ENCODE peak calls at places on chromosomes 11 and 22, in five cellular contexts. V is right cardiac atrium; H is heart left ventricle; K is stomach; Y is CD8-positive, alpha-beta T cell. A is an unnamed sample.

GRCh38 chr11:118084247-118084646 is 2.5 kb downstream of the SMIM35 start:
- DNase-seq in H (peak), K (no peak), V (no peak), Y (no peak), A (no peak)

GRCh38 chr11:130655308-130655707 is 206.9 kb downstream of the ADAMTS15 start:
- DNase-seq in Y (no peak), V (no peak), H (no peak), K (no peak), A (no peak)

GRCh38 chr11:77371646-77372045 is 70.2 kb upstream of the GDPD4 start:
- DNase-seq in Y (no peak), H (no peak), V (no peak), K (no peak), A (no peak)

GRCh38 chr11:14300661-14301304 is 58.2 kb downstream of the RRAS2 start:
- DNase-seq in V (no peak), K (peak), H (peak), Y (peak), A (peak)

GRCh38 chr11:124069429-124070401 is 28.6 kb upstream of the OR10G7 start:
- DNase-seq in V (peak), H (no peak), Y (no peak), K (no peak), A (peak)

GRCh38 chr11:92941676-92942571 is 27.5 kb upstream of the MTNR1B start:
- DNase-seq in H (no peak), Y (no peak), K (no peak), V (no peak), A (no peak)

GRCh38 chr11:76654980-76655379 is 15.6 kb downstream of the LRRC32 start:
- DNase-seq in Y (no peak), K (no peak), H (no peak), V (peak), A (no peak)

GRCh38 chr22:23553922-23554870 is 25.9 kb downstream of the IGLL1 start:
- DNase-seq in V (no peak), H (no peak), Y (no peak), K (no peak), A (no peak)

GRCh38 chr11:68038718-68039525 is at the start of gene TCIRG1:
- DNase-seq in Y (peak), V (peak), K (peak), H (peak), A (peak)

DNA sequence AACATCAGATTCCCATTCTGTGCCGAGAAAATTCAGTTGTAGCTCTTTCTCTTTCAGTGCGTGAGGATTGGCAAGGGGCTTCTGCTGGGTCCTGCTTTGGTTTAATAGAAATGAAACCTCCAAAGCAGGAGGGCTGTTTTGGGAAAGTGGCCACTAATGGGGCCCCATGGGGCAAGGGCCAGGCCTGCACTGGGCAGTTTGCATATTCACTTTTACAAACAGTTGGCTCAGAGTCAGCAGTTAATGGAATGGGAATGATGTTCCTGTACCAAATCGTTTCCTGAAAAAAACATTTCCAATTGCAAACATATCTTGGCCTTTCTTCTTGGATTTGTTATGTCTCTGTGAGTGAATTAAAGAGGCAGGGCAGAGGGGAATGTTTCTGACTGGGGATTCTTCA is 92.1 kb downstream of the PARVA start:
- DNase-seq in H (no peak), K (no peak), V (peak), Y (no peak), A (no peak)
- H3K27ac ChIP-seq in H (peak), K (peak), V (peak), Y (no peak), A (no peak)

DNA sequence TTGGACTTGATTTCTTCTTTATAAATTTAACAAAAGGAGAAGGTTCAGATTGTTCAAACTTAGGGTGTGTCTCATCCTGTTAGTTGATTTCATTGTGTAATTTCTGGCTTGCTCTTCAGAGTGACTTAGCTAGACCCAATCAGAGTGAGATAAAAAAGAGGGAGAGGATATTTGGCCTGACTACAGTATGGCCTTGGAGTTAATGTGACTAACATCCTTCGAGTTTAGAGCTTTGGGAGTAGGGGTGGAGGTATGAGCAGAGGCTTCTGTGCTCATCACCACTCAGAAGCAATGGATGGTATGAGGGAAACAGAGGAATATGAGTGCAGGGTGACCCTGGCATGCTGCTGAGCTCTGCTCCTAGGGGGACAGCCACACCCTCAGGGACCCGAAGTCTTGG is 114.2 kb downstream of the ME3 start:
- DNase-seq in K (no peak), V (no peak), Y (no peak), H (no peak), A (no peak)
- H3K27ac ChIP-seq in K (peak), V (peak), Y (no peak), H (peak), A (no peak)

GRCh38 chr11:120354068-120354467 is 17.9 kb downstream of the ARHGEF12 start:
- DNase-seq in K (no peak), V (no peak), Y (no peak), H (no peak), A (no peak)
- H3K27ac ChIP-seq in K (no peak), V (no peak), Y (no peak), H (no peak), A (no peak)

GRCh38 chr22:49638788-49639187 is 188.9 kb downstream of the BRD1 start:
- DNase-seq in K (no peak), V (peak), Y (no peak), H (no peak), A (peak)

GRCh38 chr22:49637255-49637760 is 190.4 kb downstream of the BRD1 start:
- DNase-seq in K (no peak), V (peak), Y (no peak), H (no peak), A (no peak)

GRCh38 chr22:49636214-49636613 is 191.5 kb downstream of the BRD1 start:
- DNase-seq in V (peak), H (no peak), K (no peak), Y (no peak), A (no peak)

GRCh38 chr22:49638001-49638400 is 189.7 kb downstream of the BRD1 start:
- DNase-seq in H (no peak), Y (no peak), K (no peak), V (peak), A (no peak)

GRCh38 chr22:49636649-49637048 is 191.0 kb downstream of the BRD1 start:
- DNase-seq in H (no peak), V (peak), Y (no peak), K (no peak), A (no peak)
- H3K27ac ChIP-seq in H (no peak), V (no peak), Y (no peak), K (no peak), A (no peak)

GRCh38 chr22:31210830-31211503 is 1.1 kb upstream of the LIMK2 start:
- DNase-seq in Y (peak), H (peak), K (no peak), V (peak), A (no peak)
- H3K27ac ChIP-seq in Y (no peak), H (peak), K (peak), V (peak), A (no peak)